ENCODE peak calls at places on chromosomes 5 and 9, in ten cellular contexts. A is RPMI8226; H is effector memory CD8-positive, alpha-beta T cell; G is DMS79; J is activated naive CD4-positive, alpha-beta T cell; U is left ventricle myocardium inferior; N is SHP77; V is EL; C is ELR; S is iPS DF 19.7. M is an unnamed sample.

GRCh38 chr5:10678236-10678635 is 82.8 kb downstream of the DAP start:
- DNase-seq in G (no peak), A (no peak), C (no peak), U (no peak), J (no peak), N (no peak), H (no peak), S (no peak), V (peak; percentile 67), M (no peak)

GRCh38 chr5:170114271-170114670 is 8.6 kb downstream of the FOXI1 start:
- DNase-seq in H (no peak), U (no peak), C (no peak), A (no peak), G (no peak), S (no peak), N (no peak), J (no peak), V (no peak), M (no peak)

GRCh38 chr5:136027316-136027715 is 1.5 kb upstream of the TGFBI start:
- DNase-seq in H (no peak), S (no peak), V (no peak), U (no peak), A (no peak), G (no peak), C (no peak), N (no peak), J (no peak), M (peak; percentile 34)

GRCh38 chr9:27451207-27451792 is 72.8 kb upstream of the IFNK start:
- DNase-seq in H (no peak), N (no peak), A (no peak), G (no peak), V (no peak), U (no peak), S (no peak), J (no peak), C (no peak), M (no peak)

GRCh38 chr5:177434437-177434836 is 8.0 kb downstream of the GRK6 start:
- DNase-seq in H (no peak), S (no peak), V (no peak), G (no peak), U (no peak), J (no peak), C (peak; percentile 38), N (no peak), A (no peak), M (no peak)

GRCh38 chr9:130769004-130769403 is 66.0 kb upstream of the ABL1 start:
- DNase-seq in V (no peak), U (no peak), G (no peak), A (no peak), J (no peak), C (no peak), S (no peak), N (no peak), H (no peak), M (no peak)

GRCh38 chr9:117957267-117957666 is 253.1 kb downstream of the TLR4 start:
- DNase-seq in A (peak; percentile 86), U (no peak), V (no peak), G (peak; percentile 85), J (no peak), H (no peak), C (no peak), N (no peak), S (no peak), M (no peak)

GRCh38 chr5:151085517-151086031 is 4.7 kb upstream of the TNIP1 start:
- DNase-seq in H (peak; percentile 26), C (peak; percentile 83), A (no peak), V (peak; percentile 53), U (peak; percentile 54), N (no peak), S (no peak), J (no peak), G (no peak), M (peak; percentile 87)

GRCh38 chr9:76542360-76542759 is 83.4 kb downstream of the GCNT1 start:
- DNase-seq in U (no peak), N (no peak), A (peak; percentile 40), J (no peak), G (no peak), C (no peak), V (no peak), H (no peak), S (no peak), M (no peak)

GRCh38 chr9:122346478-122347347 is 24.1 kb upstream of the PTGS1 start:
- DNase-seq in G (peak; percentile 25), V (peak; percentile 49), H (no peak), U (peak; percentile 63), A (peak; percentile 37), N (no peak), S (no peak), J (no peak), C (peak; percentile 53), M (peak; percentile 79)

GRCh38 chr5:83331842-83332241 is 139.7 kb upstream of the VCAN start:
- DNase-seq in G (no peak), C (peak; percentile 17), A (no peak), V (peak; percentile 11), N (no peak), S (no peak), J (no peak), U (no peak), H (no peak), M (no peak)

GRCh38 chr5:142769251-142769792 is 855 bp upstream of the ARHGAP26 start:
- DNase-seq in U (no peak), H (no peak), A (no peak), C (no peak), V (no peak), G (no peak), S (no peak), N (peak; percentile 17), J (no peak), M (no peak)

GRCh38 chr5:90529939-90530677 is 724 bp upstream of the LYSMD3 start:
- DNase-seq in G (no peak), V (peak; percentile 82), J (peak; percentile 5), S (peak; percentile 35), U (peak; percentile 36), H (no peak), C (peak; percentile 86), A (peak; percentile 83), N (peak; percentile 77), M (peak; percentile 80)

GRCh38 chr5:163705983-163706771 is 200.8 kb downstream of the MAT2B start:
- DNase-seq in G (no peak), N (no peak), S (no peak), H (no peak), C (peak; percentile 80), V (peak; percentile 72), U (no peak), J (no peak), A (no peak), M (no peak)

GRCh38 chr9:122821278-122821952 is 7.0 kb downstream of the PDCL start:
- DNase-seq in A (no peak), V (no peak), N (no peak), G (no peak), J (no peak), U (peak; percentile 27), S (no peak), H (no peak), C (no peak), M (peak; percentile 88)

GRCh38 chr9:562330-562729 is 279.2 kb upstream of the DMRT1 start:
- DNase-seq in N (no peak), U (no peak), S (no peak), V (no peak), G (no peak), A (no peak), C (no peak), J (no peak), H (no peak), M (no peak)

GRCh38 chr9:135119496-135120064 is 32.1 kb downstream of the OLFM1 start:
- DNase-seq in N (no peak), S (no peak), U (no peak), G (no peak), A (no peak), V (no peak), H (no peak), C (no peak), J (no peak), M (no peak)

GRCh38 chr5:136731241-136731885 is 366.0 kb upstream of the TRPC7 start:
- DNase-seq in C (no peak), S (no peak), U (no peak), H (no peak), A (no peak), V (no peak), G (peak; percentile 54), J (no peak), N (no peak), M (no peak)

GRCh38 chr5:2989517-2989916 is 238.0 kb upstream of the IRX2 start:
- DNase-seq in V (no peak), C (no peak), S (no peak), G (no peak), J (no peak), U (no peak), A (no peak), H (no peak), N (no peak), M (no peak)

GRCh38 chr5:121319292-121319691 is 532.4 kb upstream of the FTMT start:
- DNase-seq in A (no peak), G (no peak), U (no peak), S (no peak), V (no peak), J (no peak), N (no peak), C (no peak), H (no peak), M (no peak)

GRCh38 chr5:134100283-134101011 is 14.0 kb upstream of the TCF7 start:
- DNase-seq in V (peak; percentile 52), C (peak; percentile 76), H (peak; percentile 78), S (no peak), N (no peak), J (peak; percentile 46), G (no peak), U (no peak), A (peak; percentile 75), M (no peak)

GRCh38 chr9:135693265-135693664 is 6.0 kb downstream of the SOHLH1 start:
- DNase-seq in A (no peak), S (no peak), U (no peak), C (no peak), N (no peak), G (no peak), V (no peak), H (no peak), J (no peak), M (no peak)

GRCh38 chr9:95462419-95463121 is 54.2 kb downstream of the PTCH1 start:
- DNase-seq in J (peak; percentile 12), G (no peak), C (peak; percentile 42), N (no peak), A (peak; percentile 94), S (no peak), V (peak; percentile 82), H (peak; percentile 72), U (peak; percentile 55), M (peak; percentile 85)

GRCh38 chr5:81214848-81215247 is 18.3 kb upstream of the CKMT2 start:
- DNase-seq in G (no peak), A (no peak), C (no peak), S (no peak), N (no peak), H (no peak), J (no peak), V (no peak), U (no peak), M (no peak)

M was measured in sigmoid colon.